ENCODE peak calls at places on chromosomes 6 and 20, in five cellular contexts. W, Q, D, E and G are unnamed samples.

GRCh38 chr20:25087186-25087929 is 5.4 kb upstream of the VSX1 start:
- DNase-seq in W (no peak), Q (no peak), D (no peak), E (no peak), G (no peak)

GRCh38 chr6:17280552-17281090 is 540 bp upstream of the RBM24 start:
- DNase-seq in W (no peak), Q (no peak), D (no peak), E (peak), G (peak)

GRCh38 chr6:2861071-2861821 is 19.6 kb upstream of the SERPINB1 start:
- DNase-seq in W (no peak), Q (no peak), D (no peak), E (no peak), G (no peak)

GRCh38 chr20:51042657-51043247 is 19.8 kb upstream of the KCNG1 start:
- DNase-seq in W (no peak), Q (no peak), D (no peak), E (peak), G (peak)

GRCh38 chr6:42428326-42429041 is 23.2 kb downstream of the TRERF1 start:
- DNase-seq in W (peak), Q (peak), D (no peak), E (peak), G (no peak)

GRCh38 chr20:63223826-63224207 is 7.9 kb upstream of the YTHDF1 start:
- DNase-seq in W (no peak), Q (no peak), D (no peak), E (no peak), G (no peak)

GRCh38 chr6:91634791-91635190 is 1047.9 kb upstream of the MAP3K7 start:
- DNase-seq in W (no peak), Q (peak), D (no peak), E (no peak), G (peak)

GRCh38 chr20:61871913-61872312 is 193.8 kb downstream of the TAF4 start:
- DNase-seq in W (no peak), Q (no peak), D (no peak), E (no peak), G (no peak)

GRCh38 chr6:47094351-47094925 is 52.3 kb upstream of the ADGRF1 start:
- DNase-seq in W (no peak), Q (peak), D (no peak), E (no peak), G (peak)

GRCh38 chr20:17026346-17026745 is 200.5 kb upstream of the PCSK2 start:
- DNase-seq in W (no peak), Q (peak), D (no peak), E (no peak), G (no peak)

GRCh38 chr6:68876792-68877493 is 241.9 kb downstream of the ADGRB3 start:
- DNase-seq in W (peak), Q (peak), D (no peak), E (peak), G (peak)

GRCh38 chr20:38892091-38892981 is 33.9 kb upstream of the FAM83D start:
- DNase-seq in W (no peak), Q (no peak), D (no peak), E (no peak), G (no peak)

GRCh38 chr20:37941992-37942391 is 39.1 kb downstream of the VSTM2L start:
- DNase-seq in W (no peak), Q (no peak), D (no peak), E (no peak), G (no peak)

GRCh38 chr6:168961257-168961656 is 292.4 kb downstream of the THBS2 start:
- DNase-seq in W (no peak), Q (no peak), D (no peak), E (no peak), G (no peak)

GRCh38 chr6:145428656-145429173 is 306.6 kb downstream of the EPM2A start:
- DNase-seq in W (no peak), Q (peak), D (no peak), E (peak), G (peak)

GRCh38 chr6:63578757-63579156 is 6.5 kb downstream of the LOC128125822 start:
- DNase-seq in W (no peak), Q (no peak), D (no peak), E (no peak), G (no peak)

GRCh38 chr20:20037960-20038359 is 14.3 kb downstream of the CRNKL1 start:
- DNase-seq in W (no peak), Q (peak), D (no peak), E (no peak), G (peak)

GRCh38 chr6:37131104-37131959 is 38.6 kb upstream of the PIM1 start:
- DNase-seq in W (peak), Q (peak), D (no peak), E (peak), G (no peak)

GRCh38 chr6:71239694-71240093 is 48.9 kb upstream of the OGFRL1 start:
- DNase-seq in W (peak), Q (no peak), D (no peak), E (no peak), G (no peak)

GRCh38 chr6:34745277-34746103 is 11.8 kb upstream of the SNRPC start:
- DNase-seq in W (no peak), Q (peak), D (peak), E (no peak), G (no peak)

GRCh38 chr6:13767121-13767794 is 47.1 kb downstream of the MCUR1 start:
- DNase-seq in W (peak), Q (peak), D (no peak), E (peak), G (peak)

GRCh38 chr20:44684047-44684965 is 30.9 kb upstream of the CCN5 start:
- DNase-seq in W (no peak), Q (no peak), D (no peak), E (no peak), G (no peak)

GRCh38 chr20:44678247-44678646 is 26.7 kb upstream of the ADA start:
- DNase-seq in W (no peak), Q (no peak), D (no peak), E (no peak), G (no peak)

GRCh38 chr20:44683263-44684046 is 31.7 kb upstream of the CCN5 start:
- DNase-seq in W (no peak), Q (no peak), D (peak), E (peak), G (peak)

GRCh38 chr20:44681796-44682566 is 30.5 kb upstream of the ADA start:
- DNase-seq in W (no peak), Q (no peak), D (no peak), E (no peak), G (no peak)

GRCh38 chr20:44678990-44679611 is 27.6 kb upstream of the ADA start:
- DNase-seq in W (no peak), Q (no peak), D (no peak), E (no peak), G (no peak)
- H2AFZ ChIP-seq in W (no peak), Q (no peak), D (no peak), E (peak), G (peak)

DNA sequence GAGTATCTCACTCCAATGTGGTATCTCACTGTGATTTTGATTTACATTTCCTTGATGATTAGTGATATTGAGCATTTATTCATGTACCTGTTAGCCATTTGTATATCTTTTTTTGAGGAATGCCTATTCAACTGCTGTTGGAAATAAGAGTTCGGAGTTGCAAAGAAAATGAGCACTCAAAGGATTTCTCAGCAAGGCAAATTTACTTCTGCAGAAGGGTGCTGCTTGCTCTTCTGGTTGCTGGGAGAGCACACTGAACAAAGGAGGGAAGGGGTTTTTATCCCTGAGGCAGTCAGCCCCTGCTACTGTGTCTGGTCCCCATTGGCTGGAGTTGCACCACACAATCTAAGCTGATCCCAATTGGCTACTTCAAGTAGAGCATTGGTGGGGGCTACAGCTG is 822.4 kb upstream of the ADGRB3 start:
- DNase-seq in W (no peak), Q (no peak), D (no peak), E (no peak), G (no peak)
- H2AFZ ChIP-seq in W (no peak), Q (no peak), D (no peak), E (peak), G (no peak)

GRCh38 chr6:31721351-31722020 is at the start of gene LY6G6C:
- DNase-seq in W (no peak), Q (no peak), D (no peak), E (no peak), G (no peak)

GRCh38 chr6:31723245-31723979 is at the start of gene MPIG6B:
- DNase-seq in W (no peak), Q (no peak), D (no peak), E (no peak), G (peak)

GRCh38 chr6:31722173-31722572 is 627 bp upstream of the LY6G6C start:
- DNase-seq in W (no peak), Q (no peak), D (no peak), E (no peak), G (no peak)

GRCh38 chr6:31725502-31726350 is 2.6 kb downstream of the MPIG6B start:
- DNase-seq in W (no peak), Q (no peak), D (no peak), E (no peak), G (no peak)

DNA sequence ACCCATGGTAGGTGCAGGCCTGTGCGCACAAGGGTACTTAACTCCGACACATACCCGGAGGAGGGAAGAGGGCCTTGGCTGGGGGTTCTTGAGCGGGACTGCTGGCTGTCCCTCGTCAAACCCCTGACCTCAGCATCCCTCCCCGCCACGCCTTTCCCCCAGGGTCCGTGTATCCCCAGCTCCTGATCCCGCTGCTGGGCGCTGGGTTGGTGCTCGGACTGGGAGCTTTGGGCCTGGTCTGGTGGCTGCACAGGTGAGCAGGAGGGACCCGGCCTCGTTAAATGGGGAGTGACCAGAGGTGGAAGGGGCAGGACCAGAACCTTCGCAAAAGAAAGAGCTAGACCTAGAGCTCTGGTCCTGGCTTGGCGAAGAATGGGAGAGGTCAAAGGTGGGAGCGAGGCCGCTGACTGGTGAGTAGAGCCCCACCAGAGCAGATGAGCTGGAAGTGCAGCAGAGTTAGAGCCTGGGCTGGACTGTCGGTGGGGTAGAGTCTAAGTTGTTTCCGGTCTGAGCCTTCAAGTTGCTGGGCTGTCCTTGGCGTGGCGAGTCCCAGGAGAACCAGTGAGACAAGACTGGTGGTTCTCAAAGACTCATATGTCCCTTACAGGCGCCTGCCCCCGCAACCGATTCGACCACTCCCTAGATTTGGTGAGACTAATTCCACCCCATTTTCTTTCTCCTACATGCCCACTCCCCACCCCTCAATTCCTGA is 963 bp downstream of the MPIG6B start:
- DNase-seq in W (no peak), Q (no peak), D (no peak), E (no peak), G (no peak)
- H2AFZ ChIP-seq in W (no peak), Q (no peak), D (no peak), E (no peak), G (no peak)

GRCh38 chr6:147322299-147323162 is 118.3 kb downstream of the STXBP5 start:
- DNase-seq in W (peak), Q (no peak), D (no peak), E (no peak), G (no peak)
- H2AFZ ChIP-seq in W (no peak), Q (no peak), D (no peak), E (no peak), G (no peak)

GRCh38 chr6:105553174-105553573 is 150.3 kb upstream of the PREP start:
- DNase-seq in W (no peak), Q (no peak), D (peak), E (no peak), G (no peak)

GRCh38 chr6:105546748-105547147 is 143.9 kb upstream of the PREP start:
- DNase-seq in W (no peak), Q (no peak), D (no peak), E (no peak), G (no peak)

GRCh38 chr6:105545206-105545920 is 142.5 kb upstream of the PREP start:
- DNase-seq in W (no peak), Q (no peak), D (no peak), E (no peak), G (no peak)

GRCh38 chr6:105545947-105546710 is 143.2 kb upstream of the PREP start:
- DNase-seq in W (peak), Q (peak), D (no peak), E (no peak), G (no peak)

DNA sequence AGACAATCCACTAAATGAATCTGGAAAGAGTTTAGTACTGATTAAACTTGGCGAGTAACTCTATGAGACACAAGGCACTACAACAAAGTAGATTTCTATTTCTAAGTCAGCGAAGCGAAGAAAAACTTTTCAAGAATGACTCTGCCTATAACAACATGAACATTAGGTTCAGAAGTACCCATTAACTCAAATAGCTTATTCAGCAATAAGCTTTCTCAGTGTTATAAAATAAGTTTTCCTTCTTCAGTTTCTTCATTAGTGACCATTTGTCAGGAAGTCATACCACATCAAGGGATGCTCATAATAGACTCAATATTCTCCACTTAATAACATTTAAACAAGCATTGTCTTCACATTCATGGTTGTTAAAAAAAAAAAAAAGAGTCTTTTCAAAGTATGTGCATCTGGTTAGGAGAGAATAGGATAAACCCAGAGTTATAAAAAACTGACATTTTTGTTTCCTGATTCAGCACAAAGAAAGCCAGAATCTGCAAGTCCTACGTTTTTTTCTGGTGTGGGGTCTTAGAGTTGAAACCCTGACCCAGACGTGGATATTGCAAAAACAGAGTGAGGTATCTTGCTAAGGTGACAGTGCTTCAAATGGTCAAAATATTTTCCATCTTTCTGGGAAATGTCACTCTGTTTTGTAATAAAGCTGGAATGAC is 148.2 kb upstream of the PREP start:
- DNase-seq in W (no peak), Q (peak), D (no peak), E (no peak), G (no peak)
- H2AFZ ChIP-seq in W (no peak), Q (no peak), D (no peak), E (peak), G (no peak)